ENCODE peak calls at places on chromosomes 11 and 22, in eight cellular contexts. One of them, this sample, is unnamed. For H3K36me3, the result is how much of the 10 kb centered on the place peaks cover.

GRCh38 chr22:23107487-23108323 is 34.1 kb downstream of the RSPH14 start:
- DNase-seq in prostate gland: no peak
- DNase-seq in spleen: no peak
- DNase-seq in lung: no peak
- DNase-seq in endodermal cell: no peak
- DNase-seq in PC-3: no peak
- DNase-seq in upper lobe of right lung: no peak
- DNase-seq in DND-41: no peak
- DNase-seq in this sample: no peak

GRCh38 chr22:30506507-30506968 is 1.0 kb upstream of the SEC14L4 start:
- DNase-seq in prostate gland: no peak
- DNase-seq in spleen: no peak
- DNase-seq in lung: peak
- DNase-seq in endodermal cell: no peak
- DNase-seq in PC-3: no peak
- DNase-seq in upper lobe of right lung: peak
- DNase-seq in DND-41: no peak
- DNase-seq in this sample: no peak

GRCh38 chr11:62004473-62004872 is 37.0 kb upstream of the FTH1 start:
- DNase-seq in prostate gland: no peak
- DNase-seq in spleen: peak
- DNase-seq in lung: no peak
- DNase-seq in endodermal cell: no peak
- DNase-seq in PC-3: peak
- DNase-seq in upper lobe of right lung: no peak
- DNase-seq in DND-41: no peak
- DNase-seq in this sample: peak

GRCh38 chr11:123580557-123581275 is 73.7 kb downstream of the SCN3B start:
- DNase-seq in prostate gland: peak
- DNase-seq in spleen: peak
- DNase-seq in lung: peak
- DNase-seq in endodermal cell: peak
- DNase-seq in PC-3: peak
- DNase-seq in upper lobe of right lung: peak
- DNase-seq in DND-41: peak
- DNase-seq in this sample: peak

GRCh38 chr11:44592125-44592643 is 26.7 kb downstream of the CD82 start:
- DNase-seq in prostate gland: no peak
- DNase-seq in spleen: no peak
- DNase-seq in lung: peak
- DNase-seq in endodermal cell: no peak
- DNase-seq in PC-3: no peak
- DNase-seq in upper lobe of right lung: no peak
- DNase-seq in DND-41: no peak
- DNase-seq in this sample: no peak

GRCh38 chr22:23522642-23523251 is 57.3 kb downstream of the IGLL1 start:
- DNase-seq in prostate gland: no peak
- DNase-seq in spleen: peak
- DNase-seq in lung: no peak
- DNase-seq in endodermal cell: no peak
- DNase-seq in PC-3: peak
- DNase-seq in upper lobe of right lung: peak
- DNase-seq in DND-41: peak
- DNase-seq in this sample: no peak

GRCh38 chr11:78791254-78791653 is 216.6 kb upstream of the NARS2 start:
- DNase-seq in prostate gland: no peak
- DNase-seq in spleen: no peak
- DNase-seq in lung: no peak
- DNase-seq in endodermal cell: no peak
- DNase-seq in PC-3: no peak
- DNase-seq in upper lobe of right lung: no peak
- DNase-seq in DND-41: no peak
- DNase-seq in this sample: no peak

GRCh38 chr22:25159028-25159427 is 40.6 kb upstream of the CRYBB3 start:
- DNase-seq in prostate gland: no peak
- DNase-seq in spleen: no peak
- DNase-seq in lung: no peak
- DNase-seq in endodermal cell: no peak
- DNase-seq in PC-3: no peak
- DNase-seq in upper lobe of right lung: no peak
- DNase-seq in DND-41: no peak
- DNase-seq in this sample: no peak

GRCh38 chr22:36374603-36375024 is 13.2 kb downstream of the MYH9 start:
- DNase-seq in prostate gland: no peak
- DNase-seq in spleen: no peak
- DNase-seq in lung: no peak
- DNase-seq in endodermal cell: peak
- DNase-seq in PC-3: peak
- DNase-seq in upper lobe of right lung: no peak
- DNase-seq in DND-41: no peak
- DNase-seq in this sample: no peak

GRCh38 chr22:28750471-28750881 is 8.6 kb downstream of the HSCB start:
- DNase-seq in prostate gland: no peak
- DNase-seq in spleen: no peak
- DNase-seq in lung: no peak
- DNase-seq in endodermal cell: no peak
- DNase-seq in PC-3: peak
- DNase-seq in upper lobe of right lung: no peak
- DNase-seq in DND-41: no peak
- DNase-seq in this sample: no peak

GRCh38 chr11:15871904-15872303 is 484.4 kb downstream of the SOX6 start:
- DNase-seq in prostate gland: no peak
- DNase-seq in spleen: no peak
- DNase-seq in lung: no peak
- DNase-seq in endodermal cell: peak
- DNase-seq in PC-3: no peak
- DNase-seq in upper lobe of right lung: no peak
- DNase-seq in DND-41: no peak
- DNase-seq in this sample: no peak

GRCh38 chr11:60396382-60396781 is at the start of gene MS4A14:
- DNase-seq in prostate gland: no peak
- DNase-seq in spleen: no peak
- DNase-seq in lung: no peak
- DNase-seq in endodermal cell: no peak
- DNase-seq in PC-3: no peak
- DNase-seq in upper lobe of right lung: no peak
- DNase-seq in DND-41: no peak
- DNase-seq in this sample: no peak

GRCh38 chr11:79066456-79067354 is 374.1 kb downstream of the TENM4 start:
- DNase-seq in prostate gland: no peak
- DNase-seq in spleen: no peak
- DNase-seq in lung: no peak
- DNase-seq in endodermal cell: peak
- DNase-seq in PC-3: no peak
- DNase-seq in upper lobe of right lung: no peak
- DNase-seq in DND-41: no peak
- DNase-seq in this sample: no peak

GRCh38 chr11:76553554-76554476 is 109.0 kb downstream of the EMSY start:
- DNase-seq in prostate gland: no peak
- DNase-seq in spleen: no peak
- DNase-seq in lung: no peak
- DNase-seq in endodermal cell: no peak
- DNase-seq in PC-3: no peak
- DNase-seq in upper lobe of right lung: no peak
- DNase-seq in DND-41: no peak
- DNase-seq in this sample: no peak

GRCh38 chr11:93710239-93710638 is 31.1 kb downstream of the TAF1D start:
- DNase-seq in prostate gland: no peak
- DNase-seq in spleen: no peak
- DNase-seq in lung: no peak
- DNase-seq in endodermal cell: no peak
- DNase-seq in PC-3: no peak
- DNase-seq in upper lobe of right lung: no peak
- DNase-seq in DND-41: no peak
- DNase-seq in this sample: no peak
- H3K36me3 ChIP-seq in prostate gland: under half
- H3K36me3 ChIP-seq in spleen: half or more
- H3K36me3 ChIP-seq in lung: under half
- H3K36me3 ChIP-seq in endodermal cell: half or more
- H3K36me3 ChIP-seq in PC-3: half or more
- H3K36me3 ChIP-seq in upper lobe of right lung: under half
- H3K36me3 ChIP-seq in DND-41: half or more
- H3K36me3 ChIP-seq in this sample: under half

GRCh38 chr11:35282226-35282882 is 137.0 kb downstream of the SLC1A2 start:
- DNase-seq in prostate gland: no peak
- DNase-seq in spleen: no peak
- DNase-seq in lung: no peak
- DNase-seq in endodermal cell: no peak
- DNase-seq in PC-3: no peak
- DNase-seq in upper lobe of right lung: no peak
- DNase-seq in DND-41: no peak
- DNase-seq in this sample: no peak
- TF ChIP-seq CTCF in prostate gland: no peak
- TF ChIP-seq CTCF in spleen: no peak
- TF ChIP-seq CTCF in lung: no peak
- TF ChIP-seq CTCF in endodermal cell: no peak
- TF ChIP-seq CTCF in PC-3: no peak
- TF ChIP-seq CTCF in upper lobe of right lung: no peak
- TF ChIP-seq CTCF in DND-41: no peak
- TF ChIP-seq CTCF in this sample: no peak

GRCh38 chr11:9732453-9732852 is 68.6 kb downstream of the SWAP70 start:
- DNase-seq in prostate gland: no peak
- DNase-seq in spleen: no peak
- DNase-seq in lung: no peak
- DNase-seq in endodermal cell: no peak
- DNase-seq in PC-3: no peak
- DNase-seq in upper lobe of right lung: no peak
- DNase-seq in DND-41: no peak
- DNase-seq in this sample: no peak

GRCh38 chr11:9731256-9731655 is 67.4 kb downstream of the SWAP70 start:
- DNase-seq in prostate gland: no peak
- DNase-seq in spleen: no peak
- DNase-seq in lung: no peak
- DNase-seq in endodermal cell: no peak
- DNase-seq in PC-3: no peak
- DNase-seq in upper lobe of right lung: no peak
- DNase-seq in DND-41: no peak
- DNase-seq in this sample: no peak

GRCh38 chr11:9726313-9727022 is 62.6 kb downstream of the SWAP70 start:
- DNase-seq in prostate gland: no peak
- DNase-seq in spleen: no peak
- DNase-seq in lung: no peak
- DNase-seq in endodermal cell: no peak
- DNase-seq in PC-3: peak
- DNase-seq in upper lobe of right lung: no peak
- DNase-seq in DND-41: no peak
- DNase-seq in this sample: peak

GRCh38 chr11:9733212-9733611 is 69.3 kb downstream of the SWAP70 start:
- DNase-seq in prostate gland: no peak
- DNase-seq in spleen: no peak
- DNase-seq in lung: no peak
- DNase-seq in endodermal cell: no peak
- DNase-seq in PC-3: no peak
- DNase-seq in upper lobe of right lung: no peak
- DNase-seq in DND-41: no peak
- DNase-seq in this sample: no peak

DNA sequence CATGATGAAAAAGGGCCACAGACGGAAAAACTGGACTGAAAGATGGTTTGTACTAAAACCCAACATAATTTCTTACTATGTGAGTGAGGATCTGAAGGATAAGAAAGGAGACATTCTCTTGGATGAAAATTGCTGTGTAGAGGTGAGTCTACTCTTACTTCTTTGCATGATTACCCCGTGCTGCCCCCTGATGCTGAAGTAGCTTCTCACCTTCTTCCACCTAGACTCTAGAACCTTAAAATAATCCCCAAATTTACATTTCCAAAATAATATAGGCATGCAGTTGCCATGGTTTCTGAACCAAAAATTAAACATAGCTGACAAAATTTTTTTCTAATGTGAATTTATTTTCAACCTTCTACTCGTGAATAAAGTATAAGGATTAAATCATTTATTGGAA is 64.2 kb downstream of the SWAP70 start:
- DNase-seq in prostate gland: no peak
- DNase-seq in spleen: no peak
- DNase-seq in lung: no peak
- DNase-seq in endodermal cell: no peak
- DNase-seq in PC-3: no peak
- DNase-seq in upper lobe of right lung: no peak
- DNase-seq in DND-41: no peak
- DNase-seq in this sample: no peak
- H3K36me3 ChIP-seq in prostate gland: under half
- H3K36me3 ChIP-seq in spleen: under half
- H3K36me3 ChIP-seq in lung: under half
- H3K36me3 ChIP-seq in endodermal cell: half or more
- H3K36me3 ChIP-seq in PC-3: under half
- H3K36me3 ChIP-seq in upper lobe of right lung: under half
- H3K36me3 ChIP-seq in DND-41: under half
- H3K36me3 ChIP-seq in this sample: under half

GRCh38 chr11:125496465-125496817 is 376 bp upstream of the FEZ1 start:
- DNase-seq in prostate gland: no peak
- DNase-seq in spleen: no peak
- DNase-seq in lung: no peak
- DNase-seq in endodermal cell: peak
- DNase-seq in PC-3: no peak
- DNase-seq in upper lobe of right lung: no peak
- DNase-seq in DND-41: no peak
- DNase-seq in this sample: no peak

GRCh38 chr11:125498521-125498920 is 2.5 kb upstream of the FEZ1 start:
- DNase-seq in prostate gland: no peak
- DNase-seq in spleen: no peak
- DNase-seq in lung: no peak
- DNase-seq in endodermal cell: no peak
- DNase-seq in PC-3: no peak
- DNase-seq in upper lobe of right lung: no peak
- DNase-seq in DND-41: no peak
- DNase-seq in this sample: no peak

GRCh38 chr11:125494033-125494364 is 2.1 kb downstream of the FEZ1 start:
- DNase-seq in prostate gland: no peak
- DNase-seq in spleen: no peak
- DNase-seq in lung: no peak
- DNase-seq in endodermal cell: no peak
- DNase-seq in PC-3: no peak
- DNase-seq in upper lobe of right lung: no peak
- DNase-seq in DND-41: no peak
- DNase-seq in this sample: no peak

GRCh38 chr11:125494601-125494986 is 1.5 kb downstream of the FEZ1 start:
- DNase-seq in prostate gland: no peak
- DNase-seq in spleen: no peak
- DNase-seq in lung: no peak
- DNase-seq in endodermal cell: no peak
- DNase-seq in PC-3: no peak
- DNase-seq in upper lobe of right lung: no peak
- DNase-seq in DND-41: no peak
- DNase-seq in this sample: no peak

DNA sequence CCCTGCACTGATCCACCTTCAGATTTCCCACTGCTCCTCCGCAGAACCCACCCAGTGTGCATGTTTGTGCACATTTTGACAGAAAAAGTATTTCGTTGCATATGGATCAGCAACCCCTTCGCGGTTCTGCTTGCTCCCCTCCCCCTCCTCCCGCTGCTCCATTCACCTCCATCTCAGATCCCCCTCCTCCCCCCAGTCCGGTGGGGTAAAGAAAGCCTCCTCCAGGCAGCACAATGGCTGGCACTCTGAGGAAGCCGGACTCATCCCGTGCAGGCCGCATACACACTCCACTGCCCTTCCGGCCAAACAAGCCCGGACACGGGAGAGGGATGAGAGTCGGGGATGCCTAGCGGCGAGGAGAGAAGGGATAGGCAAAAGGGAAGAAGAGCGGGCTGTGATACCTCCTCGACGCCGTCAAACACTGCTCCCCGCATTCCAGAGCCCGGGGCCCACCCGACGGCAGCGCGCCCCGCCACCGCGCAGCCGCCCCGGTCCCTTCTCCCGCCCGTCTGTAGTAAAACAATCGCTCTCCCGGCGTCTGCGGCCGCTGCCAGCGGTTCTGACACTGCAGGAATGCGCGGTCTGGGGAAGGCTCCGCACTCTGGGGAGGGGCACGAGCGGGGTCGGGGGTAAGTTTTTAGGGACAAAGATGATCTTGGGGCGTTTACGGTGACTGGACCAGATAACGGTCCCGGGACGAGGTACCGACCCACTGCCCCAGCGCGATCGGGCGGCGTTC is 909 bp downstream of the FEZ1 start:
- DNase-seq in prostate gland: peak
- DNase-seq in spleen: peak
- DNase-seq in lung: no peak
- DNase-seq in endodermal cell: peak
- DNase-seq in PC-3: no peak
- DNase-seq in upper lobe of right lung: peak
- DNase-seq in DND-41: no peak
- DNase-seq in this sample: peak
- TF ChIP-seq CTCF in prostate gland: no peak
- TF ChIP-seq CTCF in spleen: no peak
- TF ChIP-seq CTCF in lung: no peak
- TF ChIP-seq CTCF in endodermal cell: no peak
- TF ChIP-seq CTCF in PC-3: no peak
- TF ChIP-seq CTCF in upper lobe of right lung: no peak
- TF ChIP-seq CTCF in DND-41: no peak
- TF ChIP-seq CTCF in this sample: no peak